ENCODE peak calls at places on chromosomes 13 and 19, in eight cellular contexts. D, A, F, R, C, Q, Y and J are unnamed samples.

GRCh38 chr13:110618780-110619179 is 3.4 kb downstream of the NAXD start:
- DNase-seq in D (no peak), A (no peak), F (no peak), R (no peak), C (no peak), Q (no peak), Y (no peak), J (no peak)

GRCh38 chr13:100542546-100543156 is 45.9 kb downstream of the GGACT start:
- DNase-seq in D (no peak), A (no peak), F (peak; percentile 23), R (no peak), C (no peak), Q (no peak), Y (no peak), J (no peak)

GRCh38 chr13:41271456-41272285 is 8.3 kb upstream of the MTRF1 start:
- DNase-seq in D (no peak), A (no peak), F (no peak), R (no peak), C (no peak), Q (no peak), Y (no peak), J (no peak)

GRCh38 chr13:18954254-18954653 is 227.4 kb downstream of the TUBA3C start:
- DNase-seq in D (no peak), A (no peak), F (no peak), R (no peak), C (no peak), Q (no peak), Y (no peak), J (no peak)

GRCh38 chr19:37077615-37077928 is 661 bp upstream of the ZNF420 start:
- DNase-seq in D (no peak), A (no peak), F (no peak), R (no peak), C (no peak), Q (peak; percentile 1), Y (no peak), J (no peak)

GRCh38 chr13:99270503-99270902 is 12.3 kb upstream of the GPR18 start:
- DNase-seq in D (no peak), A (no peak), F (no peak), R (no peak), C (no peak), Q (no peak), Y (no peak), J (no peak)

GRCh38 chr13:82571653-82572052 is 1310.6 kb downstream of the SLITRK1 start:
- DNase-seq in D (no peak), A (no peak), F (no peak), R (no peak), C (no peak), Q (no peak), Y (no peak), J (no peak)

GRCh38 chr13:31201341-31202024 is 1.7 kb downstream of the B3GLCT start:
- DNase-seq in D (peak; percentile 35), A (no peak), F (no peak), R (no peak), C (no peak), Q (no peak), Y (no peak), J (no peak)

GRCh38 chr13:113229791-113230190 is 20.4 kb downstream of the CUL4A start:
- DNase-seq in D (no peak), A (no peak), F (no peak), R (no peak), C (no peak), Q (no peak), Y (no peak), J (no peak)

GRCh38 chr19:18992696-18993095 is 40.6 kb downstream of the SUGP2 start:
- DNase-seq in D (no peak), A (no peak), F (no peak), R (no peak), C (no peak), Q (no peak), Y (no peak), J (no peak)

GRCh38 chr19:43818500-43818899 is 8.6 kb upstream of the ZNF283 start:
- DNase-seq in D (no peak), A (no peak), F (no peak), R (no peak), C (no peak), Q (no peak), Y (no peak), J (no peak)

GRCh38 chr19:49150106-49150943 is 4.9 kb downstream of the HRC start:
- DNase-seq in D (peak; percentile 88), A (no peak), F (peak; percentile 85), R (peak; percentile 80), C (peak; percentile 89), Q (peak; percentile 90), Y (peak; percentile 92), J (peak; percentile 96)

GRCh38 chr19:7554990-7555864 is 19.7 kb downstream of the PNPLA6 start:
- DNase-seq in D (no peak), A (no peak), F (peak; percentile 34), R (peak; percentile 38), C (no peak), Q (no peak), Y (peak; percentile 66), J (no peak)

GRCh38 chr19:4580021-4580901 is 20.8 kb upstream of the SEMA6B start:
- DNase-seq in D (no peak), A (no peak), F (no peak), R (no peak), C (no peak), Q (no peak), Y (no peak), J (no peak)

GRCh38 chr19:48967346-48968178 is 2.5 kb downstream of the FTL start:
- DNase-seq in D (peak; percentile 23), A (no peak), F (peak; percentile 92), R (no peak), C (peak; percentile 55), Q (no peak), Y (peak; percentile 70), J (peak; percentile 63)

GRCh38 chr13:86324191-86324590 is 525.0 kb upstream of the SLITRK6 start:
- DNase-seq in D (no peak), A (no peak), F (no peak), R (no peak), C (no peak), Q (no peak), Y (no peak), J (no peak)

GRCh38 chr19:9673912-9674668 is 810 bp downstream of the ZNF562 start:
- DNase-seq in D (no peak), A (no peak), F (peak; percentile 27), R (no peak), C (no peak), Q (no peak), Y (peak; percentile 32), J (peak; percentile 4)

GRCh38 chr19:53865918-53866696 is 1.6 kb upstream of the MYADM start:
- DNase-seq in D (peak; percentile 56), A (no peak), F (peak; percentile 92), R (peak; percentile 80), C (peak; percentile 68), Q (peak; percentile 79), Y (peak; percentile 86), J (peak; percentile 71)

GRCh38 chr13:34730966-34731365 is 211.1 kb upstream of the NBEA start:
- DNase-seq in D (no peak), A (no peak), F (no peak), R (no peak), C (no peak), Q (no peak), Y (peak; percentile 91), J (no peak)

GRCh38 chr13:84132491-84132890 is 250.2 kb upstream of the SLITRK1 start:
- DNase-seq in D (no peak), A (no peak), F (no peak), R (no peak), C (no peak), Q (no peak), Y (peak; percentile 10), J (no peak)

GRCh38 chr13:114015608-114016295 is 41.9 kb upstream of the C13orf46 start:
- DNase-seq in D (no peak), A (no peak), F (no peak), R (no peak), C (no peak), Q (no peak), Y (no peak), J (no peak)

GRCh38 chr13:39784347-39784746 is 128.9 kb downstream of the COG6 start:
- DNase-seq in D (no peak), A (no peak), F (no peak), R (no peak), C (no peak), Q (no peak), Y (no peak), J (no peak)